ENCODE peak calls at places on chromosomes 2 and 18, in four cellular contexts. F, X, Y and I are unnamed samples.

GRCh38 chr2:89849731-89850130 is 1158.3 kb downstream of the RPIA start:
- DNase-seq in X (no peak), Y (no peak), F (no peak), I (no peak)

GRCh38 chr2:111121028-111121872 is 536 bp downstream of the BCL2L11 start:
- DNase-seq in Y (peak; percentile 59), F (peak; percentile 56), X (peak; percentile 68), I (peak; percentile 37)

GRCh38 chr2:143058795-143059194 is 70.4 kb upstream of the ARHGAP15 start:
- DNase-seq in X (no peak), F (no peak), Y (no peak), I (no peak)

GRCh38 chr2:48199076-48199475 is 292.8 kb upstream of the FBXO11 start:
- DNase-seq in F (no peak), X (no peak), Y (no peak), I (no peak)

GRCh38 chr2:20595439-20596192 is 55.3 kb downstream of the HS1BP3 start:
- DNase-seq in F (no peak), X (peak; percentile 59), Y (peak; percentile 95), I (no peak)

GRCh38 chr2:171583566-171583965 is 61.3 kb downstream of the CYBRD1 start:
- DNase-seq in X (no peak), F (no peak), Y (no peak), I (no peak)

GRCh38 chr2:187383043-187383800 is 64.8 kb downstream of the CALCRL start:
- DNase-seq in X (no peak), Y (no peak), F (no peak), I (no peak)

GRCh38 chr2:157312866-157313486 is 12.6 kb downstream of the ERMN start:
- DNase-seq in X (no peak), F (no peak), Y (no peak), I (no peak)

GRCh38 chr18:56747032-56747658 is 96.0 kb downstream of the WDR7 start:
- DNase-seq in F (no peak), Y (no peak), X (no peak), I (no peak)

GRCh38 chr2:40432916-40433315 is 19.0 kb downstream of the SLC8A1 start:
- DNase-seq in F (no peak), X (no peak), Y (no peak), I (no peak)

GRCh38 chr2:40433739-40434138 is 18.2 kb downstream of the SLC8A1 start:
- DNase-seq in Y (no peak), X (no peak), F (no peak), I (no peak)

GRCh38 chr2:40434638-40435296 is 17.1 kb downstream of the SLC8A1 start:
- DNase-seq in F (no peak), Y (peak; percentile 86), X (peak; percentile 87), I (no peak)

GRCh38 chr2:40435426-40436092 is 16.3 kb downstream of the SLC8A1 start:
- DNase-seq in Y (no peak), F (no peak), X (no peak), I (no peak)

DNA sequence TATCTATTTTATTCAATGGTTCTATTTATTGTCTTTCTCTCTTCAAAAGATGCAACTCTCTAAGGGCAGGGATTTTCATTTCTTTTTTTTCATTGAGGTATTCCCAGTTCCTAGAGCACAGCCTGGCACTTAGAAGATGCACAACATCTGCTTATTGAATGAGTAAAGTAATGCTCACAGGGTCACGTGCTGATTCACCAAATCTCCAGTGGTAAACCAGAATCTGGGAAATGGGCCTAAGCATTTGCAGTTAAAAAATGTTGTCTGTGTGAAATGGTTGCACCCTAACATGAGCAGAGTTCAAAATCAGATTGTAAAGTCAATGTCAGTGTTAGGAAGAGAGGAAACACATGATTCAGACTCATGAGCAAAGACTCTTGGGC is 15.8 kb downstream of the SLC8A1 start:
- DNase-seq in F (no peak), Y (no peak), X (no peak), I (no peak)
- H3K18ac ChIP-seq in F (no peak overlapping the region), Y (no peak overlapping the region), X (no peak overlapping the region), I (no peak overlapping the region)

GRCh38 chr2:144830543-144830942 is 310.6 kb upstream of the ZEB2 start:
- DNase-seq in F (no peak), X (peak; percentile 32), Y (peak; percentile 40), I (no peak)
- H3K4me1 ChIP-seq in F (peaks cover 2% of the 10 kb centered on the region), X (no peaks in the 10 kb centered on the region), Y (peaks cover 2% of the 10 kb centered on the region), I (no peaks in the 10 kb centered on the region)

GRCh38 chr2:127401757-127402695 is 14.3 kb upstream of the MAP3K2 start:
- DNase-seq in Y (no peak), F (no peak), X (no peak), I (no peak)
- H2BK15ac ChIP-seq in Y (no peak overlapping the region), F (peak overlapping the region; percentile 3), X (no peak overlapping the region), I (no peak overlapping the region)

GRCh38 chr18:21363411-21363810 is 121.4 kb downstream of the GREB1L start:
- DNase-seq in X (peak; percentile 27), F (no peak), Y (no peak), I (no peak)
- H3K18ac ChIP-seq in X (no peak overlapping the region), F (no peak overlapping the region), Y (no peak overlapping the region), I (no peak overlapping the region)

GRCh38 chr2:70086838-70087702 is at the start of gene PCBP1:
- DNase-seq in Y (peak; percentile 96), F (peak; percentile 91), X (peak; percentile 98), I (peak; percentile 89)
- H3K4me1 ChIP-seq in Y (peaks cover 16% of the 10 kb centered on the region), F (peaks cover 14% of the 10 kb centered on the region), X (peaks cover 2% of the 10 kb centered on the region), I (peaks cover 3% of the 10 kb centered on the region)

GRCh38 chr18:11937874-11938478 is 29.9 kb upstream of the MPPE1 start:
- DNase-seq in F (peak; percentile 54), Y (peak; percentile 69), X (peak; percentile 64), I (peak; percentile 58)
- H2BK15ac ChIP-seq in F (no peak overlapping the region), Y (no peak overlapping the region), X (no peak overlapping the region), I (no peak overlapping the region)

GRCh38 chr2:96344011-96344410 is 8.4 kb downstream of the NCAPH start:
- DNase-seq in X (no peak), F (no peak), Y (peak; percentile 27), I (no peak)
- H3K18ac ChIP-seq in X (no peak overlapping the region), F (no peak overlapping the region), Y (no peak overlapping the region), I (no peak overlapping the region)

DNA sequence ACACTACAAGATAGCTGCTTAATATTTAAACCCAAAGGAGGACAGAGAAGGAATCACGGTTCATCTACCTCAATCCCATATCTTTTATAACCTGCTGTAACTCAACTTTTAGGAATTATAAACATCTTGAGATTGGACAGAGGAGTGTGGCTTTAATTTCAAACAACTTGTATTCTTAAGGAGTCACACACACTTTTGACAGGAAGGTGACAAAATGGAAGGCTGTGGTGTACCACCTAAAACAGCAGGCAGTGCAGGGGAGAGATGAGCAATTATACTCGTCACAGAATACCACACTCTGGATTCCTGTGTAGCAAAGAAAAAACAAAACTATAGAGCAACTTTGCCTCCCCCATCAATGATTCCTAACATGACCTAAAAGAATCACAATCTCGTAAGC is 194.8 kb downstream of the ZEB2 start:
- DNase-seq in X (no peak), F (no peak), Y (no peak), I (no peak)
- H3K4me1 ChIP-seq in X (no peaks in the 10 kb centered on the region), F (no peaks in the 10 kb centered on the region), Y (peaks cover 7% of the 10 kb centered on the region), I (peaks cover 2% of the 10 kb centered on the region)

GRCh38 chr2:205685314-205686230 is 3.3 kb downstream of the NRP2 start:
- DNase-seq in F (no peak), X (peak; percentile 89), Y (peak; percentile 78), I (peak; percentile 76)

GRCh38 chr2:205688417-205689200 is 6.3 kb downstream of the NRP2 start:
- DNase-seq in Y (no peak), F (no peak), X (peak; percentile 71), I (no peak)

GRCh38 chr2:205684871-205685313 is 2.6 kb downstream of the NRP2 start:
- DNase-seq in X (no peak), Y (peak; percentile 57), F (no peak), I (peak; percentile 61)

GRCh38 chr2:205686231-205687017 is 4.1 kb downstream of the NRP2 start:
- DNase-seq in X (peak; percentile 70), Y (peak; percentile 66), F (no peak), I (peak; percentile 51)

DNA sequence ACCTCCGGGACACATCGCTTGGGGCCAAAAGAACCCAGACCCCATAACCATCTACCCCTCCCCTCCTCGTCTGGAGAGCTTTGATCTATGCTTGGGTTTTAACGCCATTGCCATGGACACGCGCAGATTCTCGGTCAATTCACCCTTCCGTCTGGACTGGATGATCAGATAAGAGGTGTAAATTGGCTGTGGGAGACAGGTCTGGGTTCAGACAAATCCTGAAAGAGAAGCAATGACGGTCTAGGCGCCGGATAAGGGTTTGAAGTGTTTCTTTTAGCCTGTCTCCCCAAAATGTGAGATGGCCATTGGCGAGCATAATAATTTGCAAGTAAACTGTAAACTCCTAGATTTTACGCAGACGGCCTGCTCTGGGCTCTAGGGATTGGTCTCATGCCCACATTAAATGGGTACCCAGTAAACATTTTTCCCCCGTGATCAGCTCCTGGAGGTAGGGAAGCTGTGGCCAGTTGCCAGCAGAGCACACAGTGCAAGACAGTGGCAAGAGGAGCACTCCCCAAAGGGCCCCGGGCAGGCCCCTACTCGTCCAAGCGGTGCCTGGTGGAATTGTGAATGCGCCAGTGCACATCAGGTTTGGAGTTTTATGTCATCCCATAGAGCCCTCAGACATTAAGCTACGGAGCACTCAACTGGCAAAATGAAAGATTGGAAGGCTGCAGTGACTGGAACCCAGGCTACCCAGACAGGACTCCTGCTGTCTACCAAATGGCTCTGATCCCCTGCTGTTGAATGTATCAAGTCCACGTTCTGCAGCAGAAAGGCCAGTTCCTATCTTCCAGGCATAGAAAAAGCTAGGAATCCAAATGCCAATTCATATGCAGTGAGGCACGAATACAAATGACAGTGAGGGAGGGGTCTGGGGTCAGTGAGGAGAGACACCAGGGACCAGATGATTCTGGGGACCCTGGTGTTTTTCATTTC is 5.0 kb downstream of the NRP2 start:
- DNase-seq in F (no peak), X (peak; percentile 98), Y (peak; percentile 23), I (no peak)
- H2BK15ac ChIP-seq in F (no peak overlapping the region), X (no peak overlapping the region), Y (peak overlapping the region; percentile 55), I (no peak overlapping the region)

DNA sequence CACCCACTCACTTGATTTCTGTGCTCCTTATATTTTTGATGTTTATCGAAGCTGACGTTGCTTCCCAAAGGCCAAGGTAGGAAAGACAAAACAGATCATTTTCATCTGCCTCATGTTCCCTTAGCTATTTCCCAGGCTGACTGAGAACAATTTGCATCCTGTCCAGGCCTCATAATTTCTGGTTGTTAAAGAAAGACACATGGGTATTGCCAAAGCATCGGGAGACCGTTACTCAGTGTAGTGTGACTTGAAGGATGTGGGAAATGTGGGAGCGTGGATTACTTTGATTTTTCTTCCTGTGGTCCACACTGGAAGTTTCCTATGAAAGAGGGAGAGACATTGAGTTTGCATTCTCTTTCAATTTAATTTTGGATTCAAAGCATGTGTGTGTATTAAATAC is 204.6 kb downstream of the TRIB2 start:
- DNase-seq in X (no peak), Y (no peak), F (no peak), I (no peak)
- H3K18ac ChIP-seq in X (no peak overlapping the region), Y (no peak overlapping the region), F (no peak overlapping the region), I (no peak overlapping the region)